ENCODE peak calls at places on chromosomes 3 and 15, in eight cellular contexts. A is adrenal gland, V is HCT116, B is body of pancreas, J is vagina, Z is endothelial cell of umbilical vein, Y is spleen, K is esophagus muscularis mucosa. C is an unnamed sample.

GRCh38 chr3:192038726-192039125 is 577.8 kb downstream of the PYDC2 start:
- DNase-seq in A (peak; percentile 54), V (no peak), B (no peak), J (no peak), Z (no peak), Y (no peak), K (no peak), C (no peak)

GRCh38 chr3:171851685-171852084 is 8.5 kb downstream of the TMEM212 start:
- DNase-seq in A (no peak), V (peak; percentile 47), B (no peak), J (no peak), Z (peak; percentile 98), Y (no peak), K (no peak), C (no peak)

GRCh38 chr15:47461560-47462175 is 255.6 kb upstream of the SEMA6D start:
- DNase-seq in A (no peak), V (no peak), B (no peak), J (no peak), Z (no peak), Y (no peak), K (no peak), C (no peak)

GRCh38 chr3:81465510-81465909 is 295.9 kb downstream of the GBE1 start:
- DNase-seq in A (no peak), V (no peak), B (no peak), J (no peak), Z (peak; percentile 82), Y (no peak), K (no peak), C (no peak)

GRCh38 chr3:191393146-191393545 is 62.8 kb upstream of the UTS2B start:
- DNase-seq in A (no peak), V (no peak), B (no peak), J (no peak), Z (no peak), Y (no peak), K (no peak), C (no peak)

GRCh38 chr15:33132722-33133345 is 61.7 kb downstream of the FMN1 start:
- DNase-seq in A (no peak), V (peak; percentile 59), B (no peak), J (no peak), Z (peak; percentile 68), Y (no peak), K (no peak), C (no peak)

GRCh38 chr15:59400103-59400813 is 27.6 kb upstream of the MYO1E start:
- DNase-seq in A (no peak), V (no peak), B (no peak), J (no peak), Z (no peak), Y (peak; percentile 67), K (no peak), C (no peak)

GRCh38 chr3:66675383-66675782 is 174.6 kb upstream of the LRIG1 start:
- DNase-seq in A (no peak), V (no peak), B (no peak), J (no peak), Z (no peak), Y (no peak), K (no peak), C (no peak)

GRCh38 chr3:99776516-99777209 is 41.0 kb upstream of the CMSS1 start:
- DNase-seq in A (no peak), V (no peak), B (no peak), J (no peak), Z (peak; percentile 15), Y (no peak), K (no peak), C (no peak)

GRCh38 chr3:71309342-71309741 is 274.2 kb downstream of the FOXP1 start:
- DNase-seq in A (no peak), V (no peak), B (no peak), J (no peak), Z (no peak), Y (no peak), K (no peak), C (no peak)

GRCh38 chr3:70853161-70853560 is 540.7 kb upstream of the MDFIC2 start:
- DNase-seq in A (no peak), V (no peak), B (no peak), J (no peak), Z (peak; percentile 15), Y (no peak), K (no peak), C (no peak)

GRCh38 chr15:35306361-35306981 is 221.4 kb upstream of the NANOGP8 start:
- DNase-seq in A (peak; percentile 10), V (peak; percentile 18), B (no peak), J (no peak), Z (peak; percentile 83), Y (no peak), K (no peak), C (no peak)

GRCh38 chr3:57977755-57978715 is 30.2 kb upstream of the FLNB start:
- DNase-seq in A (no peak), V (peak; percentile 28), B (no peak), J (no peak), Z (no peak), Y (no peak), K (no peak), C (no peak)

GRCh38 chr3:157467165-157467564 is 30.5 kb downstream of the PTX3 start:
- DNase-seq in A (no peak), V (no peak), B (no peak), J (no peak), Z (peak; percentile 79), Y (no peak), K (no peak), C (no peak)

GRCh38 chr3:184538600-184539431 is 22.8 kb upstream of the EPHB3 start:
- DNase-seq in A (no peak), V (no peak), B (no peak), J (no peak), Z (no peak), Y (peak; percentile 47), K (peak; percentile 83), C (no peak)

GRCh38 chr3:16338124-16338523 is 73.1 kb downstream of the OXNAD1 start:
- DNase-seq in A (peak; percentile 19), V (no peak), B (no peak), J (no peak), Z (no peak), Y (peak; percentile 90), K (no peak), C (no peak)

GRCh38 chr15:45376300-45376928 is 1.9 kb downstream of the GATM start:
- DNase-seq in A (no peak), V (no peak), B (no peak), J (no peak), Z (no peak), Y (no peak), K (no peak), C (no peak)
- H3K4me3 ChIP-seq in A (no peak overlapping the region), V (no peak overlapping the region), B (peak overlapping the region; percentile 17), J (no peak overlapping the region), Z (no peak overlapping the region), Y (no peak overlapping the region), K (peak overlapping the region; percentile 70), C (peak overlapping the region; percentile 70)

DNA sequence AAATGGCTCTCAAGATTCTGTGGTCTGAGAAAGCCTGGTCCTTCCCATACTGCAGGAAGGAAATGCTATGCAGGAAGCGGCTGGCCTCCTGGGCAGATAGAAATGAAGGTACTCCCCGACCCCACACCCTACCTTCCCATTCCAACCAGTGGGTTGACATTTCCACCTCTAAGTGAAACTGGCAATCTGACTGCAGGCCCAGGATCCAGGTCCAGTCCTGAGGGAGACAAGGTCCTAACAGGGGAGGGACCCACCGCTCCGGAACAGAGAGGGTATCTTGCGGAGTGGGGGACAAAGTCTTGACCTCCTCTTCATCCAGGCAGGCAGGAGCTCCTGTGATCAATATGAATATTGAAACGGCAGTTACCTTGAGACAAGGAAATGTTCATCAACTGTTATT is 6.6 kb upstream of the LOXL1 start:
- DNase-seq in A (no peak), V (no peak), B (no peak), J (no peak), Z (no peak), Y (peak; percentile 69), K (no peak), C (no peak)
- H3K4me1 ChIP-seq in A (peaks cover 25% of the 10 kb centered on the region), V (peaks cover 13% of the 10 kb centered on the region), B (peaks cover 22% of the 10 kb centered on the region), J (peaks cover 33% of the 10 kb centered on the region), Z (peaks cover 15% of the 10 kb centered on the region), Y (peaks cover 52% of the 10 kb centered on the region), K (peaks cover 39% of the 10 kb centered on the region), C (peaks cover 18% of the 10 kb centered on the region)

DNA sequence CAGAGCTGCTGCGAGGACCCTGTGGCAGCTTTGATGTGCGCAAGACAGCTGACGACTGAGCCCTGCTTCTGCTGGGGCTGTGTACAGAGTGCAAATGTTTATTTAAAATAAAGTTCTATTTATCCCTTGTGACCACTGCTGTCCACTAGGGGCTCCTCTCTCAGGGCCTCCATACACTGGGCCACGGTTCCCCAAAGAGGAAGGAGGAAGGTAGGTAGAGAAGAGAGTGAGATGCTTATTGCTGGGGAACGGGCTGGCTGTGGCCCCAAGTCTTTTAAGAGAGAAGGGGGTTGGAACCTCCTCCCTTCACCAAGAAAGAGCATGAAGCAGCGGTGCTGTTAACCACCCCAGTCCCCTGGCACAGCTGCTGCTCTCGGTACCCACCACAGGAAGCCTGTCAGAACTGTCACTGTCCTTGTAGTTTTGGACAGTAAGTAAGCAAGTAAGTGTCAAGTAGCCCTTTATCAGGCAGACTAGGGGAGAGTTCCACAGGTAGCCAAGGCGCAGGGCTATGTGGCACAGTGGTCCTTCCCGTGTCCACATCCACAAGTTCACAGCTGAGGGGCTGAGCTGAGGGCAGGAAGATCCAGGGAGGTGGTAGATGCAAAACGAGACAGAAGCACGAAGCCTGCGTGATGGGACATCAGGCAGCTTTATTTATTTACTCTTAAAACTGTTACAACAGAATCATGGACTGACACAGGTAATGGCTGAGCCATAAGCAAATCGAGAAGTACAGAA is 47.3 kb downstream of the DHX30 start:
- DNase-seq in A (no peak), V (no peak), B (no peak), J (no peak), Z (peak; percentile 31), Y (peak; percentile 28), K (no peak), C (no peak)
- TF ChIP-seq POLR2A in A (no peak), V (no peak), B (no peak), J (no peak), Z (no peak), Y (no peak), K (no peak), C (no peak)

GRCh38 chr3:11770477-11771381 is 76.0 kb downstream of the TAMM41 start:
- DNase-seq in A (peak; percentile 80), V (peak; percentile 87), B (peak; percentile 90), J (no peak), Z (peak; percentile 85), Y (peak; percentile 81), K (no peak), C (peak; percentile 5)

GRCh38 chr3:11768604-11769003 is 78.1 kb downstream of the TAMM41 start:
- DNase-seq in A (no peak), V (no peak), B (no peak), J (no peak), Z (no peak), Y (no peak), K (no peak), C (no peak)

GRCh38 chr3:11774296-11774877 is 72.3 kb downstream of the TAMM41 start:
- DNase-seq in A (peak; percentile 50), V (peak; percentile 45), B (peak; percentile 64), J (no peak), Z (peak; percentile 60), Y (no peak), K (no peak), C (no peak)

GRCh38 chr3:11769704-11770103 is 77.0 kb downstream of the TAMM41 start:
- DNase-seq in A (no peak), V (no peak), B (no peak), J (no peak), Z (no peak), Y (no peak), K (no peak), C (no peak)

DNA sequence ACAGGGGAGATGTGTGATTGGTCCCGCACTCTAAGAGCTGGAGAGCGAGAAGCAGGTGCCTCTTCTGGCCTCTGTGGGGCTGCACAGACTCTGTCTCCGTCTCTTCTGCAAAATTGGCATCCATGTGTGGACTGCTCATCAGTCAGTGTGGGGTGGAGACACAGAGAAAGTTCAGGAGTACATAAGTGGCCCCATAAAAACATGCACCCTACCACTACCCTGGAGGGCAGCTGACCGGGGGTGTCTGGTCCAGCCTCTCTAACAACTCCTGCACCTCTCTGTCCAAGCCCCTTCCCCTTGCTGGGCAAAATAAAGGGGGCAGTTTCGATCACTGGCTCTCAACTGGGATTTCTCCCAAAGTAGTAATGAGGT is 76.6 kb downstream of the TAMM41 start:
- DNase-seq in A (no peak), V (no peak), B (no peak), J (no peak), Z (no peak), Y (no peak), K (no peak), C (no peak)
- H3K4me3 ChIP-seq in A (no peak overlapping the region), V (peak overlapping the region; percentile 48), B (no peak overlapping the region), J (peak overlapping the region; percentile 3), Z (no peak overlapping the region), Y (no peak overlapping the region), K (peak overlapping the region; percentile 24), C (no peak overlapping the region)

C was measured in gastrocnemius medialis.